ENCODE peak calls at places on chromosomes 7 and 10, in five cellular contexts. Q, J, N, I and D are unnamed samples.

GRCh38 chr7:30164567-30164966 is 29.8 kb downstream of the MTURN start:
- DNase-seq in N (peak; percentile 76), I (peak; percentile 87), Q (peak; percentile 65), J (peak; percentile 76), D (peak; percentile 63)

GRCh38 chr7:1669954-1670893 is at the start of gene ELFN1:
- DNase-seq in N (no peak), J (peak; percentile 49), Q (peak; percentile 86), I (peak; percentile 90), D (no peak)

GRCh38 chr7:155289949-155290501 is 7.7 kb upstream of the INSIG1 start:
- DNase-seq in N (no peak), J (no peak), I (no peak), Q (no peak), D (no peak)

GRCh38 chr10:113454341-113455061 is 98.4 kb upstream of the HABP2 start:
- DNase-seq in I (peak; percentile 89), J (peak; percentile 66), Q (peak; percentile 69), N (peak; percentile 45), D (peak; percentile 43)

GRCh38 chr7:104241135-104241534 is 33.3 kb upstream of the ORC5 start:
- DNase-seq in J (no peak), Q (no peak), I (no peak), N (no peak), D (no peak)

GRCh38 chr10:96415150-96415895 is 56.5 kb upstream of the OPALIN start:
- DNase-seq in Q (no peak), I (no peak), N (no peak), J (no peak), D (no peak)

GRCh38 chr7:17275749-17276671 is 22.4 kb upstream of the AHR start:
- DNase-seq in J (peak; percentile 98), I (no peak), Q (no peak), N (peak; percentile 92), D (no peak)

GRCh38 chr10:48506147-48506917 is 98.5 kb downstream of the ARHGAP22 start:
- DNase-seq in N (peak; percentile 83), I (no peak), Q (peak; percentile 60), J (peak; percentile 30), D (peak; percentile 65)

GRCh38 chr10:7444576-7445226 is 33.9 kb upstream of the SFMBT2 start:
- DNase-seq in J (no peak), Q (peak; percentile 33), N (no peak), I (no peak), D (no peak)

GRCh38 chr7:1125603-1125969 is 34.4 kb downstream of the ZFAND2A start:
- DNase-seq in N (no peak), Q (no peak), J (no peak), I (no peak), D (no peak)

GRCh38 chr7:148501707-148502139 is 88.8 kb upstream of the C7orf33 start:
- DNase-seq in Q (no peak), I (peak; percentile 76), N (peak; percentile 5), J (peak; percentile 22), D (peak; percentile 92)

GRCh38 chr10:91975438-91975837 is 51.9 kb downstream of the BTAF1 start:
- DNase-seq in J (peak; percentile 42), I (no peak), N (no peak), Q (no peak), D (no peak)

GRCh38 chr10:115355162-115355760 is 262.1 kb downstream of the ATRNL1 start:
- DNase-seq in Q (peak; percentile 53), N (peak; percentile 62), J (peak; percentile 67), I (peak; percentile 92), D (peak; percentile 74)

GRCh38 chr7:35550831-35551230 is 144.1 kb downstream of the HERPUD2 start:
- DNase-seq in I (no peak), J (no peak), Q (no peak), N (no peak), D (no peak)

GRCh38 chr7:100435401-100436304 is 644 bp downstream of the PPP1R35 start:
- DNase-seq in J (peak; percentile 61), N (peak; percentile 37), I (peak; percentile 64), Q (peak; percentile 81), D (peak; percentile 64)
- H3F3A ChIP-seq in J (peaks cover 36% of the 10 kb centered on the region), N (peaks cover 9% of the 10 kb centered on the region), I (peaks cover 39% of the 10 kb centered on the region), Q (peaks cover 45% of the 10 kb centered on the region), D (peaks cover 44% of the 10 kb centered on the region)

DNA sequence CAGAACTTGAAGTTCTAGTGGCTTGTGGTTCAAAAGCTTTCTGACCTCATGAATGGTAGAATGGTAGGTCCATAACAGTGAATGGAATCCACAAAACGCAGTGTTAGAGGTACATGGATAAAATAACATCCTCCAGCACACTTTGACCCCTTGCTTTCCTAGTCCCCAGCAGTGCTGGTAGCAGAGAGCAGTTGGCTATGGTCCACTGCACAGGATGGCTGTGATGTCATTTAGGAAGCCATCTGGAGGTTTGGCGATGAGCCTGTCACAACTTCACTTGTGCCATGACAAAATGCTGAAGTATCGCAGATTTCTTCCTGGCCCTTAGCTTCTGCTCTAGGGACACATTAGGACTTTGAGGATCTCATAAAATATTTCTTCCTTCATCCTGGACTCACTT is 300.0 kb upstream of the FZD8 start:
- DNase-seq in I (no peak), J (no peak), N (no peak), Q (no peak), D (no peak)
- H3F3A ChIP-seq in I (no peaks in the 10 kb centered on the region), J (no peaks in the 10 kb centered on the region), N (no peaks in the 10 kb centered on the region), Q (no peaks in the 10 kb centered on the region), D (no peaks in the 10 kb centered on the region)

DNA sequence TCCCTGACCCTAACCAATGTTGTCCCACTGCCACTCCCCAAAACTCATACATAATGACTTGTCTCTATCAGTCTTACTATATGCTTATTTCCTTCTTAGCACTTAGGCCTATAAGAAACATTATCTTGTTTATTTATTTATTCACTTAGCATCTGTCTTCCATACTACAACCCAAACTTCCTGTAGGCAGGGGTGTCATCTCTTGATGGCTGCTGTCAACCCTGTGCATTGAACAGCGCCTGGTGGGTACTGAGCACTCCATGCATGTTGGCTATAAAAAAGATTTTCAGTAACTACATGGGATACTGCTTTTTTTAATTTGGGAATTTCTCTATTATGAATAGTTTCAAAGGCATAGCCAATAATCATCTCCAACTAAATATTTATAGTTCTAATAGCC is 46.7 kb downstream of the JAZF1 start:
- DNase-seq in Q (no peak), I (no peak), N (no peak), J (no peak), D (no peak)
- H3F3A ChIP-seq in Q (no peaks in the 10 kb centered on the region), I (no peaks in the 10 kb centered on the region), N (no peaks in the 10 kb centered on the region), J (no peaks in the 10 kb centered on the region), D (no peaks in the 10 kb centered on the region)

GRCh38 chr10:11602919-11603523 is 8.4 kb downstream of the USP6NL start:
- DNase-seq in N (peak; percentile 51), Q (no peak), J (no peak), I (peak; percentile 39), D (no peak)

GRCh38 chr10:11604742-11605650 is 6.5 kb downstream of the USP6NL start:
- DNase-seq in I (no peak), N (no peak), J (no peak), Q (no peak), D (peak; percentile 24)

GRCh38 chr10:11602357-11602756 is 9.1 kb downstream of the USP6NL start:
- DNase-seq in I (no peak), Q (no peak), J (no peak), N (no peak), D (no peak)

GRCh38 chr10:11601670-11602069 is 9.8 kb downstream of the USP6NL start:
- DNase-seq in Q (no peak), I (no peak), N (no peak), J (no peak), D (no peak)

DNA sequence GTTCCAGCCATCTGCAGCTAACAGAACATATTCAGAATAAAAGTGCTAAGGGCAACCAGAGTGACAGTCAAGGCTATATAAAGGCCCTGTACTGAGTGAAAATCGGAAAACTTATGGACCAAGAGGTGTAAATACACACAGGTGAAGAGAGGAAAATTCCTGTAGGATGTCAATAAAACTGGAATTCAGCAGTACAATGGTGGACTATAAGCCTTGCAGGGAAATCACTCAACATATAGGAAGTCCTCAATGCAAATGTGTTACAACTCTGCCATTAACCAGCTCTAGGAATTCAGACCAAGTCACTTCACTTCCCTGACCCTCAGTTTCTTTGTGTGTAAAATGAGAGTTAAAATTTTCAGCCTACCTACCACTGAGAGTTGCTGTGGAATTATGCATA is 7.7 kb downstream of the USP6NL start:
- DNase-seq in I (no peak), Q (no peak), N (no peak), J (no peak), D (no peak)
- H3F3A ChIP-seq in I (no peaks in the 10 kb centered on the region), Q (no peaks in the 10 kb centered on the region), N (no peaks in the 10 kb centered on the region), J (no peaks in the 10 kb centered on the region), D (no peaks in the 10 kb centered on the region)

GRCh38 chr7:130157700-130158099 is 47.5 kb downstream of the TMEM209 start:
- DNase-seq in N (no peak), Q (no peak), J (no peak), I (no peak), D (no peak)

GRCh38 chr7:130154131-130154500 is 51.1 kb downstream of the TMEM209 start:
- DNase-seq in I (no peak), J (no peak), N (peak; percentile 6), Q (no peak), D (peak; percentile 23)

GRCh38 chr7:130154501-130155317 is 50.5 kb downstream of the TMEM209 start:
- DNase-seq in N (peak; percentile 19), J (no peak), Q (peak; percentile 98), I (peak; percentile 74), D (no peak)

GRCh38 chr7:130153251-130153908 is 51.8 kb downstream of the TMEM209 start:
- DNase-seq in N (no peak), J (no peak), I (peak; percentile 32), Q (no peak), D (no peak)

GRCh38 chr7:130156140-130156539 is 49.1 kb downstream of the TMEM209 start:
- DNase-seq in N (no peak), Q (no peak), I (no peak), J (no peak), D (no peak)
- H3F3A ChIP-seq in N (no peaks in the 10 kb centered on the region), Q (peaks cover 4% of the 10 kb centered on the region), I (peaks cover 2% of the 10 kb centered on the region), J (no peaks in the 10 kb centered on the region), D (no peaks in the 10 kb centered on the region)

DNA sequence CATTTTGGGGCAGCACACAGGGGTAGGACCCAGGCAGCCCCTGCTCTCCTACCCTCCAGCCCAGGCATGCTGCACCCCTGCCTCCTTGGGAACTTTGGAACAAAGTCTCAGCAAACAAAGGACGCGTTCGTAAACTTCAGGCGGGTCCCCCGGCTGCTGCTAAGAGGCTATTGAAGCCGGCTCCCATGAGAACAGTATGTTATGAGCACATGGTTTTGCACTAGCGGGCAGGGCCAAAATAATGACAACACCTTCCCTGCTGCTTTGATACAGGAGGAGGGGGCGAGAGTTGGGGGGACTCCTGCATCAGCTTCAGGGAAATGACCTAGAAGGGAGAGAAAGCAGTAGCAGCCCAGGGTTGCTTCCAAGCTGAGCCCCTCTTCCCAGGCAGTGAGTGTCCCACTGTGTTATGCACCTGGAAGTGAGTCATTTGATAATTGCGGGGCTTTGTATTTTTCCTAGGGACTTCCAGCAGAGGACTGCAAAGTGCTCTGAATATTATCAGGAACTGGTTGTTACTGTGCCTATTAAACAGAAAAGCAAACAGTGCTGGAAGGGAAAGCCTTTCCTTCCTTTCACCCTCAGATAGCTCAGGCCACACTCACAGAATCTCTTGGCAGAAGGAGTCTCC is 6.9 kb downstream of the ITPRIP start:
- DNase-seq in N (peak; percentile 87), J (peak; percentile 55), I (peak; percentile 55), Q (no peak), D (no peak)
- H3F3A ChIP-seq in N (no peaks in the 10 kb centered on the region), J (peaks cover 60% of the 10 kb centered on the region), I (peaks cover 7% of the 10 kb centered on the region), Q (peaks cover 55% of the 10 kb centered on the region), D (no peaks in the 10 kb centered on the region)

DNA sequence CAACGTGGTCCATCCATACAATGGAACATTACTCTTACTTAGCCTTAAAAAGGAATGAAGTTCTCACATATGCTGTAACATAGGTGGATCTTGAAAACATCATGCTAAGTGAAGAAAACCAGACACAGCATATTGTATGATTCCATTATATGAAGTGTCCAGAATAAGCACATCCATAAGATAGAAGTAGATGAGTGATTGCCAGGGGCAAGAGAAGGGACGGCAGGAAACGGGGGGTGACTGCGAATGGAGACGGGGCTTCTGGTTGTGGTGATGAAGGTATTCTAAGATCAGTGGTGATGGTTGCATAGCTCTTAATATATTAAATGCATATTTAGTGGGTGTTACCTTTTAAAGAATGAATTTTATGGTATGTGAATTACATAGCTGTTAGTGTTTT is 29.8 kb downstream of the UBE3C start:
- DNase-seq in N (no peak), I (no peak), Q (peak; percentile 67), J (no peak), D (no peak)
- H3F3A ChIP-seq in N (no peaks in the 10 kb centered on the region), I (peaks cover 8% of the 10 kb centered on the region), Q (peaks cover 8% of the 10 kb centered on the region), J (peaks cover 7% of the 10 kb centered on the region), D (no peaks in the 10 kb centered on the region)